ENCODE peak calls at places on chromosomes 13 and 19, in nine cellular contexts. F, A, S, K, C, G, X, T and N are unnamed samples.

GRCh38 chr19:1785310-1785709 is 26.8 kb downstream of the ATP8B3 start:
- DNase-seq in F (no peak), A (no peak), S (no peak), K (no peak), C (no peak), G (no peak), X (no peak), T (no peak), N (no peak)

GRCh38 chr13:113307491-113307890 is 10.5 kb downstream of the LAMP1 start:
- DNase-seq in F (no peak), A (no peak), S (no peak), K (no peak), C (no peak), G (no peak), X (no peak), T (peak; percentile 57), N (no peak)

GRCh38 chr13:87123987-87124784 is 547.0 kb upstream of the SLITRK5 start:
- DNase-seq in F (peak; percentile 64), A (peak; percentile 65), S (peak; percentile 79), K (no peak), C (no peak), G (no peak), X (peak; percentile 89), T (peak; percentile 100), N (no peak)

GRCh38 chr13:32079586-32079985 is 48.0 kb downstream of the FRY start:
- DNase-seq in F (no peak), A (no peak), S (no peak), K (no peak), C (no peak), G (no peak), X (no peak), T (no peak), N (no peak)

GRCh38 chr13:100650321-100650720 is 24.3 kb downstream of the TMTC4 start:
- DNase-seq in F (peak; percentile 92), A (no peak), S (no peak), K (no peak), C (peak; percentile 99), G (no peak), X (peak; percentile 70), T (no peak), N (no peak)

GRCh38 chr19:34974631-34975030 is 10.6 kb upstream of the ZNF792 start:
- DNase-seq in F (no peak), A (no peak), S (no peak), K (no peak), C (no peak), G (no peak), X (no peak), T (no peak), N (no peak)

GRCh38 chr13:44273216-44273615 is 100.4 kb upstream of the SERP2 start:
- DNase-seq in F (no peak), A (no peak), S (no peak), K (no peak), C (no peak), G (no peak), X (no peak), T (no peak), N (no peak)

GRCh38 chr19:46863818-46864629 is 3.2 kb downstream of the ARHGAP35 start:
- DNase-seq in F (no peak), A (peak; percentile 55), S (peak; percentile 86), K (no peak), C (peak; percentile 7), G (no peak), X (peak; percentile 61), T (peak; percentile 61), N (no peak)

GRCh38 chr13:50129923-50130685 is 114.9 kb downstream of the KCNRG start:
- DNase-seq in F (no peak), A (peak; percentile 51), S (no peak), K (peak; percentile 23), C (peak; percentile 29), G (peak; percentile 43), X (peak; percentile 66), T (no peak), N (no peak)

GRCh38 chr19:16315825-16316505 is 8.7 kb upstream of the KLF2 start:
- DNase-seq in F (no peak), A (peak; percentile 89), S (peak; percentile 97), K (no peak), C (no peak), G (no peak), X (no peak), T (peak; percentile 99), N (no peak)

GRCh38 chr13:91313103-91313502 is 34.4 kb upstream of the MIR17HG start:
- DNase-seq in F (no peak), A (peak; percentile 2), S (no peak), K (no peak), C (peak; percentile 29), G (peak; percentile 20), X (peak; percentile 89), T (peak; percentile 1), N (no peak)

GRCh38 chr19:51259348-51260245 is 8.7 kb downstream of the SIGLECL1 start:
- DNase-seq in F (no peak), A (peak; percentile 29), S (no peak), K (peak; percentile 43), C (peak; percentile 0), G (peak; percentile 66), X (peak; percentile 8), T (peak; percentile 22), N (no peak)

GRCh38 chr13:32472194-32472621 is 44.3 kb upstream of the N4BP2L1 start:
- DNase-seq in F (no peak), A (no peak), S (no peak), K (no peak), C (no peak), G (no peak), X (no peak), T (no peak), N (no peak)

GRCh38 chr13:52892925-52893324 is 44.5 kb upstream of the PCDH8 start:
- DNase-seq in F (no peak), A (no peak), S (no peak), K (no peak), C (no peak), G (no peak), X (peak; percentile 55), T (no peak), N (no peak)

GRCh38 chr13:25819856-25820530 is 231.8 kb downstream of the SHISA2 start:
- DNase-seq in F (peak; percentile 79), A (no peak), S (no peak), K (no peak), C (peak; percentile 85), G (no peak), X (no peak), T (no peak), N (no peak)

GRCh38 chr13:75876371-75877050 is 240.4 kb downstream of the LMO7 start:
- DNase-seq in F (peak; percentile 70), A (peak; percentile 60), S (peak; percentile 43), K (peak; percentile 46), C (peak; percentile 85), G (peak; percentile 56), X (peak; percentile 67), T (peak; percentile 73), N (no peak)

GRCh38 chr13:77857810-77858209 is 60.8 kb downstream of the EDNRB start:
- DNase-seq in F (no peak), A (no peak), S (no peak), K (no peak), C (no peak), G (no peak), X (no peak), T (peak; percentile 72), N (no peak)

GRCh38 chr13:22091222-22091970 is 420.5 kb downstream of the FGF9 start:
- DNase-seq in F (no peak), A (peak; percentile 35), S (no peak), K (no peak), C (no peak), G (no peak), X (no peak), T (peak; percentile 79), N (no peak)

GRCh38 chr13:104015646-104016396 is 949.6 kb upstream of the SLC10A2 start:
- DNase-seq in F (no peak), A (no peak), S (no peak), K (no peak), C (no peak), G (no peak), X (no peak), T (peak; percentile 83), N (no peak)

GRCh38 chr13:93146584-93147292 is 79.9 kb upstream of the GPC6 start:
- DNase-seq in F (no peak), A (no peak), S (no peak), K (no peak), C (no peak), G (no peak), X (peak; percentile 84), T (peak; percentile 90), N (no peak)

GRCh38 chr19:9914001-9914314 is 22.4 kb downstream of the OLFM2 start:
- DNase-seq in F (no peak), A (peak; percentile 54), S (no peak), K (no peak), C (no peak), G (no peak), X (no peak), T (no peak), N (no peak)

GRCh38 chr19:55527197-55528029 is 9.5 kb downstream of the SBK2 start:
- DNase-seq in F (no peak), A (no peak), S (no peak), K (no peak), C (no peak), G (no peak), X (no peak), T (no peak), N (no peak)

GRCh38 chr19:11196406-11197287 is 698 bp downstream of the KANK2 start:
- DNase-seq in F (no peak), A (peak; percentile 85), S (no peak), K (no peak), C (no peak), G (peak; percentile 49), X (peak; percentile 59), T (peak; percentile 28), N (no peak)

GRCh38 chr19:41299755-41300089 is 10.2 kb upstream of the CCDC97 start:
- DNase-seq in F (no peak), A (peak; percentile 88), S (no peak), K (no peak), C (peak; percentile 4), G (no peak), X (peak; percentile 20), T (peak; percentile 92), N (no peak)

GRCh38 chr19:44808463-44809371 is at the start of gene BCAM:
- DNase-seq in F (peak; percentile 38), A (peak; percentile 98), S (peak; percentile 35), K (no peak), C (peak; percentile 21), G (peak; percentile 58), X (peak; percentile 74), T (peak; percentile 54), N (no peak)

GRCh38 chr13:20713751-20714150 is 10.3 kb downstream of the IL17D start:
- DNase-seq in F (no peak), A (peak; percentile 66), S (no peak), K (no peak), C (no peak), G (no peak), X (no peak), T (peak; percentile 39), N (no peak)

GRCh38 chr19:45130888-45131615 is 29.7 kb downstream of the NKPD1 start:
- DNase-seq in F (peak; percentile 97), A (no peak), S (no peak), K (no peak), C (peak; percentile 41), G (no peak), X (peak; percentile 99), T (peak; percentile 16), N (no peak)

GRCh38 chr13:102651892-102652291 is 43.0 kb downstream of the METTL21C start:
- DNase-seq in F (no peak), A (no peak), S (no peak), K (no peak), C (no peak), G (no peak), X (no peak), T (peak; percentile 52), N (no peak)

GRCh38 chr13:45350152-45350551 is 9.2 kb upstream of the TPT1 start:
- DNase-seq in F (no peak), A (no peak), S (no peak), K (no peak), C (no peak), G (no peak), X (no peak), T (no peak), N (no peak)

GRCh38 chr19:5335593-5335992 is 5.0 kb downstream of the PTPRS start:
- DNase-seq in F (no peak), A (no peak), S (no peak), K (no peak), C (no peak), G (no peak), X (no peak), T (no peak), N (no peak)

GRCh38 chr13:113861433-113862030 is 2.3 kb downstream of the GAS6 start:
- DNase-seq in F (no peak), A (no peak), S (no peak), K (no peak), C (no peak), G (no peak), X (no peak), T (no peak), N (no peak)